ENCODE peak calls at places on chromosome 16, in five cellular contexts. P is HCT116, Q is GM23338, T is HepG2, L is GM12878. X is an unnamed sample.

GRCh38 chr16:12646490-12647274 is 157.0 kb downstream of the CPPED1 start:
- DNase-seq in P (no peak), Q (no peak), T (peak; percentile 47), L (peak; percentile 70), X (no peak)

GRCh38 chr16:48117217-48118105 is 38.3 kb downstream of the ABCC12 start:
- DNase-seq in P (peak; percentile 56), Q (peak; percentile 87), T (peak; percentile 81), L (no peak), X (peak; percentile 57)

GRCh38 chr16:75080205-75081029 is 36.2 kb downstream of the LDHD start:
- DNase-seq in P (no peak), Q (no peak), T (no peak), L (no peak), X (no peak)

GRCh38 chr16:17334096-17334495 is 136.7 kb downstream of the XYLT1 start:
- DNase-seq in P (no peak), Q (no peak), T (no peak), L (no peak), X (no peak)

GRCh38 chr16:74603848-74604247 is 3.1 kb downstream of the GLG1 start:
- DNase-seq in P (no peak), Q (no peak), T (peak; percentile 33), L (no peak), X (no peak)

GRCh38 chr16:56257260-56257659 is 66.0 kb downstream of the GNAO1 start:
- DNase-seq in P (no peak), Q (no peak), T (no peak), L (no peak), X (no peak)

GRCh38 chr16:28297784-28298510 is 5.6 kb downstream of the SBK1 start:
- DNase-seq in P (no peak), Q (peak; percentile 27), T (no peak), L (no peak), X (no peak)

GRCh38 chr16:16095646-16096045 is 127.6 kb downstream of the ABCC6 start:
- DNase-seq in P (no peak), Q (no peak), T (no peak), L (no peak), X (no peak)

GRCh38 chr16:27458196-27458728 is 56.3 kb downstream of the IL21R start:
- DNase-seq in P (no peak), Q (no peak), T (no peak), L (no peak), X (no peak)

GRCh38 chr16:56736476-56736875 is 6.5 kb downstream of the NUP93 start:
- DNase-seq in P (no peak), Q (no peak), T (no peak), L (no peak), X (no peak)

GRCh38 chr16:89257757-89258465 is 40.4 kb downstream of the ZNF778 start:
- DNase-seq in P (no peak), Q (no peak), T (no peak), L (no peak), X (no peak)

GRCh38 chr16:57608462-57609113 is 19.8 kb upstream of the ADGRG1 start:
- DNase-seq in P (no peak), Q (no peak), T (no peak), L (no peak), X (no peak)

GRCh38 chr16:67926181-67926742 is 5.4 kb downstream of the CTRL start:
- DNase-seq in P (no peak), Q (peak; percentile 74), T (no peak), L (no peak), X (no peak)

GRCh38 chr16:24991349-24991748 is 23.8 kb downstream of the ARHGAP17 start:
- DNase-seq in P (no peak), Q (no peak), T (peak; percentile 60), L (no peak), X (no peak)

GRCh38 chr16:4536391-4537106 is 2.0 kb downstream of the CDIP1 start:
- DNase-seq in P (no peak), Q (no peak), T (no peak), L (no peak), X (no peak)
- H3K4me3 ChIP-seq in P (no peak overlapping the region), Q (peak overlapping the region; percentile 91), T (peak overlapping the region; percentile 77), L (peak overlapping the region; percentile 70), X (no peak overlapping the region)

DNA sequence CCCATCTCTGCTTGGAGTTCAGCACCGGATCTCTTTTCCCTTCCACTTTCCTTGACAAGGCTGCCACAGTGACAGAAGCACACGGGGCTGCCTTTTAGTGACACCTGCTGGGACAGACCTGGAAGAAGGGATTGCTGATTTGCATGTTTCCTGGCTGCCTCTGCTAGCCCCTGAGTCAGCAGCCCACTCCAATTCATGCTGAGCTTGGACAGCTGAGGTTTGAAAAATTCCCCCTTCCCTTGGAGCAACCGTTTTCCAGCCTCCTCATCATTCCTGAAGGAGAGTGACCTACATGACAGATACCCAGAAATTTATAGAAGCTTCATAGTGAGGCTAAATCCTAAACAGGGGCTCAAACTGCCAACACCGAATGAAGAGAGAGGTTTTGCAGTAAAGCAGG is 18.8 kb upstream of the RBL2 start:
- DNase-seq in P (no peak), Q (peak; percentile 69), T (peak; percentile 31), L (no peak), X (no peak)
- TF ChIP-seq REST in P (no peak), Q (no peak), T (no peak), L (no peak), X (no peak)

GRCh38 chr16:49495151-49495566 is 121.6 kb downstream of the C16orf78 start:
- DNase-seq in P (no peak), Q (no peak), T (no peak), L (no peak), X (no peak)
- TF ChIP-seq CTCF in P (no peak), Q (no peak), T (no peak), L (no peak), X (no peak)

GRCh38 chr16:86520317-86521210 is 10.2 kb downstream of the FOXF1 start:
- DNase-seq in P (no peak), Q (no peak), T (no peak), L (no peak), X (no peak)
- H3K4me3 ChIP-seq in P (peak overlapping the region; percentile 8), Q (no peak overlapping the region), T (no peak overlapping the region), L (no peak overlapping the region), X (no peak overlapping the region)

DNA sequence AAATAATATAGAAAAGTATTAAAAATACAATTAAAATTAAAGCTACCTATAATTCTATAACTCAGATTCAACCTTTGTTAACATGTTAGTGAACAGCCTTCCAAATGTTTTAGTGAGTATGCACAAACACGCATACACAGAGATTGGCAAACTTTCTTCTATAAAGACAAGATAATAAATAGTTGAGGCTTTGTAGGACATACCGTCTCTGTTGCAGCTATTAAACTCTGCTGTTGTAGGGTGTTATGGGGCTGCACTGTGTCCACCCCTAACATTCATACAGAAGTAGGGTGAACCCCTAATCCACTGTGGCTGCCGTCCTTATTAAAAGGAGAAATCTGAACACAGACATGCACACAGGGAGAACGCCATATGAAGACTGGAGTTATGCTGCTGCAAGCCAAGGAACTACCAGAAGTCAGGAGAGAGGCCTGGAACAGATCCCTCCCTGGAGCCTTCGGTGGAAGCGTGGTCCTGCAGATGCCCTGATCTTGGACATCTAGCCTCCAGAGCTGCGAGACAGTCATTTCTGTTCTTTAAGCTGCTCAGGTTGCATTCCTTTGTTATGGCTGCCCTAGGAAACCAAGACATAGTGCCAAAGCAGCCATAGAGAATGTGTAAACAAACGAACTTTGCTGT is 383.2 kb downstream of the GRIN2A start:
- DNase-seq in P (no peak), Q (no peak), T (no peak), L (no peak), X (no peak)
- TF ChIP-seq REST in P (no peak), Q (no peak), T (no peak), L (no peak), X (no peak)

GRCh38 chr16:87686697-87687570 is 78.9 kb downstream of the KLHDC4 start:
- DNase-seq in P (no peak), Q (no peak), T (no peak), L (no peak), X (no peak)

GRCh38 chr16:87684106-87684677 is 81.6 kb downstream of the KLHDC4 start:
- DNase-seq in P (no peak), Q (no peak), T (no peak), L (no peak), X (no peak)

GRCh38 chr16:87684711-87685404 is 80.9 kb downstream of the KLHDC4 start:
- DNase-seq in P (no peak), Q (no peak), T (no peak), L (no peak), X (no peak)

GRCh38 chr16:87685405-87685755 is 80.4 kb downstream of the KLHDC4 start:
- DNase-seq in P (no peak), Q (no peak), T (no peak), L (no peak), X (no peak)

GRCh38 chr16:87685766-87686165 is 80.0 kb downstream of the KLHDC4 start:
- DNase-seq in P (no peak), Q (no peak), T (no peak), L (no peak), X (no peak)
- TF ChIP-seq CTCF in P (no peak), Q (no peak), T (no peak), L (no peak), X (no peak)

X was measured in HL-60.